ENCODE peak calls at places on chromosome 12, in nine cellular contexts. N is coronary artery; I is stimulated activated naive CD4-positive, alpha-beta T cell; X is ELF-1; J is stimulated activated CD8-positive, alpha-beta memory T cell treated with anti-CD3 and anti-CD28 coated beads, Interleukin-15, amount 100 ng/mL, for 48 hours; A is heart right ventricle; E is CD8-positive, alpha-beta memory T cell; K is NCI-H510A; F is pulmonary artery endothelial cell. B is an unnamed sample.
A peak's percentile ranks its signal among the peaks of the same experiment; 100 is the strongest.

GRCh38 chr12:65779091-65779642 is 45.1 kb upstream of the HMGA2 start:
- DNase-seq in F (peak; percentile 29), E (no peak), I (no peak), X (peak; percentile 78), K (no peak), A (no peak), N (no peak), J (no peak), B (no peak)

GRCh38 chr12:47875732-47876131 is 29.1 kb downstream of the VDR start:
- DNase-seq in I (no peak), N (no peak), X (no peak), J (no peak), A (no peak), K (no peak), F (no peak), E (no peak), B (no peak)

GRCh38 chr12:128971802-128972201 is 118.5 kb downstream of the GLT1D1 start:
- DNase-seq in N (no peak), I (no peak), X (no peak), A (no peak), K (peak; percentile 82), E (no peak), J (no peak), F (no peak), B (no peak)

GRCh38 chr12:48788852-48789775 is at the start of gene ADCY6:
- DNase-seq in E (no peak), F (peak; percentile 41), J (no peak), X (peak; percentile 43), N (peak; percentile 88), I (no peak), A (peak; percentile 86), K (peak; percentile 35), B (peak; percentile 91)

GRCh38 chr12:125996438-125996837 is 931.2 kb downstream of the AACS start:
- DNase-seq in N (no peak), K (no peak), J (no peak), I (no peak), F (no peak), E (no peak), X (no peak), A (no peak), B (no peak)

GRCh38 chr12:44812062-44812461 is 64.1 kb downstream of the NELL2 start:
- DNase-seq in N (no peak), I (peak; percentile 26), X (no peak), F (no peak), A (no peak), J (no peak), E (peak; percentile 61), K (no peak), B (no peak)

GRCh38 chr12:51051787-51052186 is 3.7 kb downstream of the LETMD1 start:
- DNase-seq in I (no peak), K (no peak), J (no peak), E (no peak), F (no peak), A (no peak), N (no peak), X (no peak), B (no peak)

GRCh38 chr12:31578632-31579031 is 12.3 kb downstream of the DENND5B start:
- DNase-seq in I (no peak), K (no peak), A (no peak), X (no peak), E (no peak), F (no peak), N (no peak), J (no peak), B (no peak)

GRCh38 chr12:24822121-24822899 is 126.6 kb downstream of the BCAT1 start:
- DNase-seq in X (no peak), A (no peak), K (no peak), I (no peak), J (no peak), N (no peak), E (no peak), F (no peak), B (no peak)

GRCh38 chr12:132171293-132171967 is 27.2 kb downstream of the NOC4L start:
- DNase-seq in F (no peak), J (no peak), E (peak; percentile 38), K (no peak), X (no peak), I (no peak), A (peak; percentile 6), N (no peak), B (no peak)

GRCh38 chr12:19064713-19065112 is 64.8 kb upstream of the PLEKHA5 start:
- DNase-seq in I (no peak), K (no peak), A (no peak), J (no peak), X (no peak), E (no peak), F (no peak), N (no peak), B (no peak)

GRCh38 chr12:69653703-69654102 is 43.0 kb upstream of the LRRC10 start:
- DNase-seq in K (no peak), F (no peak), X (no peak), J (no peak), N (no peak), I (no peak), A (no peak), E (no peak), B (no peak)

GRCh38 chr12:132597333-132598283 is 12.8 kb downstream of the LRCOL1 start:
- DNase-seq in I (no peak), X (no peak), K (peak; percentile 25), E (peak; percentile 35), A (peak; percentile 62), F (no peak), N (no peak), J (no peak), B (no peak)

GRCh38 chr12:90801776-90802175 is 153.2 kb downstream of the CCER1 start:
- DNase-seq in K (no peak), E (no peak), F (peak; percentile 7), A (no peak), X (no peak), I (no peak), J (no peak), N (no peak), B (no peak)

GRCh38 chr12:125100551-125101434 is 35.6 kb downstream of the AACS start:
- DNase-seq in F (no peak), N (no peak), E (no peak), X (no peak), J (no peak), A (no peak), I (no peak), K (no peak), B (no peak)

GRCh38 chr12:44225128-44225527 is 389.2 kb downstream of the TMEM117 start:
- DNase-seq in J (no peak), A (no peak), I (no peak), X (no peak), E (no peak), N (no peak), K (no peak), F (no peak), B (no peak)

GRCh38 chr12:11825278-11825677 is 175.8 kb downstream of the ETV6 start:
- DNase-seq in J (no peak), N (no peak), I (no peak), K (no peak), X (no peak), E (no peak), A (no peak), F (no peak), B (no peak)

GRCh38 chr12:31488737-31489338 is 102.1 kb downstream of the DENND5B start:
- DNase-seq in A (no peak), E (no peak), J (no peak), K (no peak), X (no peak), F (no peak), I (no peak), N (no peak), B (no peak)

GRCh38 chr12:85057370-85057963 is 21.3 kb downstream of the LRRIQ1 start:
- DNase-seq in J (no peak), F (peak; percentile 1), A (no peak), E (peak; percentile 19), I (no peak), K (no peak), N (no peak), X (peak; percentile 25), B (no peak)

GRCh38 chr12:57833672-57834071 is 12.9 kb downstream of the CTDSP2 start:
- DNase-seq in X (no peak), J (no peak), E (no peak), A (no peak), K (no peak), F (no peak), I (no peak), N (no peak), B (no peak)

GRCh38 chr12:70962226-70962794 is 41.8 kb upstream of the PTPRR start:
- DNase-seq in I (no peak), A (no peak), K (no peak), J (no peak), X (no peak), N (no peak), E (no peak), F (no peak), B (no peak)

GRCh38 chr12:76037130-76038105 is 5.8 kb upstream of the PHLDA1 start:
- DNase-seq in I (peak; percentile 22), K (peak; percentile 55), F (peak; percentile 72), X (peak; percentile 59), J (no peak), E (peak; percentile 63), A (no peak), N (no peak), B (no peak)